ENCODE peak calls at places on chromosomes 6 and 20, in eight cellular contexts. One of them, this sample, is unnamed. For H3K36me3, the result is how much of the 10 kb centered on the place peaks cover.

GRCh38 chr20:19560876-19561480 is 197.1 kb upstream of the RIN2 start:
- DNase-seq in heart left ventricle: no peak
- DNase-seq in left lung: no peak
- DNase-seq in brain microvascular endothelial cell: no peak
- DNase-seq in bronchial epithelial cell: no peak
- DNase-seq in ascending aorta: no peak
- DNase-seq in A673: no peak
- DNase-seq in thoracic aorta: no peak
- DNase-seq in this sample: no peak

GRCh38 chr20:61514805-61515505 is 262.9 kb downstream of the CDH4 start:
- DNase-seq in ascending aorta: no peak
- DNase-seq in bronchial epithelial cell: no peak
- DNase-seq in brain microvascular endothelial cell: no peak
- DNase-seq in A673: no peak
- DNase-seq in thoracic aorta: no peak
- DNase-seq in left lung: no peak
- DNase-seq in heart left ventricle: no peak
- DNase-seq in this sample: no peak

GRCh38 chr6:64280569-64280968 is 645.0 kb downstream of the PHF3 start:
- DNase-seq in bronchial epithelial cell: peak
- DNase-seq in heart left ventricle: no peak
- DNase-seq in brain microvascular endothelial cell: no peak
- DNase-seq in left lung: no peak
- DNase-seq in ascending aorta: no peak
- DNase-seq in A673: peak
- DNase-seq in thoracic aorta: no peak
- DNase-seq in this sample: no peak

GRCh38 chr20:11542645-11543044 is 375.0 kb upstream of the BTBD3 start:
- DNase-seq in brain microvascular endothelial cell: no peak
- DNase-seq in heart left ventricle: no peak
- DNase-seq in left lung: no peak
- DNase-seq in thoracic aorta: no peak
- DNase-seq in A673: no peak
- DNase-seq in ascending aorta: no peak
- DNase-seq in bronchial epithelial cell: no peak
- DNase-seq in this sample: no peak

GRCh38 chr6:24431045-24431451 is 28.3 kb downstream of the MRS2 start:
- DNase-seq in bronchial epithelial cell: peak
- DNase-seq in heart left ventricle: no peak
- DNase-seq in ascending aorta: no peak
- DNase-seq in brain microvascular endothelial cell: peak
- DNase-seq in left lung: no peak
- DNase-seq in A673: peak
- DNase-seq in thoracic aorta: no peak
- DNase-seq in this sample: peak

GRCh38 chr6:144888621-144889020 is 603.5 kb downstream of the UTRN start:
- DNase-seq in heart left ventricle: no peak
- DNase-seq in A673: no peak
- DNase-seq in thoracic aorta: no peak
- DNase-seq in brain microvascular endothelial cell: no peak
- DNase-seq in bronchial epithelial cell: no peak
- DNase-seq in left lung: no peak
- DNase-seq in ascending aorta: no peak
- DNase-seq in this sample: no peak

GRCh38 chr6:46963626-46964025 is 41.9 kb upstream of the ADGRF5 start:
- DNase-seq in thoracic aorta: no peak
- DNase-seq in brain microvascular endothelial cell: peak
- DNase-seq in ascending aorta: no peak
- DNase-seq in bronchial epithelial cell: no peak
- DNase-seq in left lung: no peak
- DNase-seq in A673: no peak
- DNase-seq in heart left ventricle: peak
- DNase-seq in this sample: no peak

GRCh38 chr20:54267510-54268003 is 59.7 kb downstream of the PFDN4 start:
- DNase-seq in A673: no peak
- DNase-seq in bronchial epithelial cell: peak
- DNase-seq in ascending aorta: no peak
- DNase-seq in brain microvascular endothelial cell: no peak
- DNase-seq in thoracic aorta: no peak
- DNase-seq in left lung: peak
- DNase-seq in heart left ventricle: no peak
- DNase-seq in this sample: peak

GRCh38 chr20:49583669-49584417 is 15.9 kb upstream of the PTGIS start:
- DNase-seq in ascending aorta: peak
- DNase-seq in left lung: peak
- DNase-seq in bronchial epithelial cell: peak
- DNase-seq in brain microvascular endothelial cell: peak
- DNase-seq in thoracic aorta: no peak
- DNase-seq in heart left ventricle: peak
- DNase-seq in A673: no peak
- DNase-seq in this sample: no peak

GRCh38 chr6:17011985-17012384 is 89.9 kb upstream of the STMND1 start:
- DNase-seq in A673: no peak
- DNase-seq in ascending aorta: no peak
- DNase-seq in bronchial epithelial cell: no peak
- DNase-seq in heart left ventricle: no peak
- DNase-seq in left lung: no peak
- DNase-seq in thoracic aorta: no peak
- DNase-seq in brain microvascular endothelial cell: no peak
- DNase-seq in this sample: no peak

GRCh38 chr6:17013701-17014100 is 88.1 kb upstream of the STMND1 start:
- DNase-seq in brain microvascular endothelial cell: peak
- DNase-seq in heart left ventricle: no peak
- DNase-seq in left lung: no peak
- DNase-seq in bronchial epithelial cell: peak
- DNase-seq in thoracic aorta: no peak
- DNase-seq in A673: no peak
- DNase-seq in ascending aorta: no peak
- DNase-seq in this sample: no peak

GRCh38 chr6:17015551-17016381 is 86.1 kb upstream of the STMND1 start:
- DNase-seq in heart left ventricle: peak
- DNase-seq in brain microvascular endothelial cell: peak
- DNase-seq in A673: no peak
- DNase-seq in bronchial epithelial cell: no peak
- DNase-seq in ascending aorta: no peak
- DNase-seq in thoracic aorta: no peak
- DNase-seq in left lung: no peak
- DNase-seq in this sample: no peak

GRCh38 chr6:17015144-17015543 is 86.7 kb upstream of the STMND1 start:
- DNase-seq in thoracic aorta: no peak
- DNase-seq in bronchial epithelial cell: peak
- DNase-seq in heart left ventricle: no peak
- DNase-seq in brain microvascular endothelial cell: peak
- DNase-seq in A673: no peak
- DNase-seq in left lung: no peak
- DNase-seq in ascending aorta: no peak
- DNase-seq in this sample: peak

GRCh38 chr6:17012421-17013225 is 89.2 kb upstream of the STMND1 start:
- DNase-seq in brain microvascular endothelial cell: peak
- DNase-seq in left lung: no peak
- DNase-seq in A673: peak
- DNase-seq in bronchial epithelial cell: no peak
- DNase-seq in ascending aorta: no peak
- DNase-seq in thoracic aorta: no peak
- DNase-seq in heart left ventricle: no peak
- DNase-seq in this sample: peak
- TF ChIP-seq CTCF in brain microvascular endothelial cell: peak
- TF ChIP-seq CTCF in left lung: no peak
- TF ChIP-seq CTCF in A673: peak
- TF ChIP-seq CTCF in bronchial epithelial cell: no peak
- TF ChIP-seq CTCF in ascending aorta: peak
- TF ChIP-seq CTCF in thoracic aorta: no peak
- TF ChIP-seq CTCF in heart left ventricle: no peak
- TF ChIP-seq CTCF in this sample: peak

GRCh38 chr6:10396775-10397174 is 18.1 kb downstream of the TFAP2A start:
- DNase-seq in ascending aorta: no peak
- DNase-seq in bronchial epithelial cell: no peak
- DNase-seq in A673: no peak
- DNase-seq in left lung: no peak
- DNase-seq in brain microvascular endothelial cell: no peak
- DNase-seq in heart left ventricle: no peak
- DNase-seq in thoracic aorta: no peak
- DNase-seq in this sample: no peak

GRCh38 chr6:10397756-10398438 is 17.0 kb downstream of the TFAP2A start:
- DNase-seq in brain microvascular endothelial cell: no peak
- DNase-seq in left lung: no peak
- DNase-seq in heart left ventricle: no peak
- DNase-seq in bronchial epithelial cell: no peak
- DNase-seq in ascending aorta: no peak
- DNase-seq in thoracic aorta: no peak
- DNase-seq in A673: no peak
- DNase-seq in this sample: no peak

GRCh38 chr6:10395946-10396577 is 18.8 kb downstream of the TFAP2A start:
- DNase-seq in thoracic aorta: no peak
- DNase-seq in bronchial epithelial cell: peak
- DNase-seq in ascending aorta: no peak
- DNase-seq in A673: no peak
- DNase-seq in left lung: no peak
- DNase-seq in brain microvascular endothelial cell: no peak
- DNase-seq in heart left ventricle: no peak
- DNase-seq in this sample: no peak

GRCh38 chr6:10393544-10394225 is 21.2 kb downstream of the TFAP2A start:
- DNase-seq in A673: no peak
- DNase-seq in heart left ventricle: no peak
- DNase-seq in thoracic aorta: no peak
- DNase-seq in left lung: no peak
- DNase-seq in ascending aorta: no peak
- DNase-seq in brain microvascular endothelial cell: no peak
- DNase-seq in bronchial epithelial cell: no peak
- DNase-seq in this sample: no peak

GRCh38 chr6:10395171-10395945 is 19.5 kb downstream of the TFAP2A start:
- DNase-seq in brain microvascular endothelial cell: no peak
- DNase-seq in left lung: no peak
- DNase-seq in thoracic aorta: no peak
- DNase-seq in ascending aorta: no peak
- DNase-seq in heart left ventricle: no peak
- DNase-seq in A673: no peak
- DNase-seq in bronchial epithelial cell: peak
- DNase-seq in this sample: no peak
- H3K4me3 ChIP-seq in brain microvascular endothelial cell: peak
- H3K4me3 ChIP-seq in left lung: no peak
- H3K4me3 ChIP-seq in thoracic aorta: no peak
- H3K4me3 ChIP-seq in ascending aorta: no peak
- H3K4me3 ChIP-seq in heart left ventricle: no peak
- H3K4me3 ChIP-seq in A673: no peak
- H3K4me3 ChIP-seq in bronchial epithelial cell: no peak
- H3K4me3 ChIP-seq in this sample: no peak

DNA sequence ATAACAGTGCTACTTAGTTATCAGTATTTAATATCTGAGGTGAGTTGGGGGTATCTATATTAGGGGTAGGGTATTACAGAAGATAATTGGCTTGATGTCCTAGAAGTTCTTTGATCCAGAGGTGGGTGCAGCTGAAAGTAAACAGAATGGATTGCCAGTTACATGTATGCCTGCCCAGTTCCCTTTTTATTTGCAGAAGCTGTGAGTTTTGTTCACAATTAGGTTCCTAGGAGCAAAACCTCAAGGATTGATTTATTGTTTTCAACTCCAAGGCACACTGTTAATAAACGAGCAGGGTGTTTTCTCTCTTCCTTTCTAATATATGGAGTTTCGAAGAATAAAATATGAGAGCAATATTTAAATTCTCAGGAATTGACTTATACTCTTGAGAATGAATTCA is 129.0 kb downstream of the SULF2 start:
- DNase-seq in A673: no peak
- DNase-seq in ascending aorta: no peak
- DNase-seq in thoracic aorta: no peak
- DNase-seq in brain microvascular endothelial cell: no peak
- DNase-seq in heart left ventricle: no peak
- DNase-seq in left lung: no peak
- DNase-seq in bronchial epithelial cell: no peak
- DNase-seq in this sample: no peak
- H3K36me3 ChIP-seq in A673: under half
- H3K36me3 ChIP-seq in ascending aorta: half or more
- H3K36me3 ChIP-seq in thoracic aorta: under half
- H3K36me3 ChIP-seq in brain microvascular endothelial cell: under half
- H3K36me3 ChIP-seq in heart left ventricle: half or more
- H3K36me3 ChIP-seq in left lung: under half
- H3K36me3 ChIP-seq in bronchial epithelial cell: under half
- H3K36me3 ChIP-seq in this sample: under half

GRCh38 chr6:4371207-4371921 is 236.0 kb upstream of the ECI2 start:
- DNase-seq in ascending aorta: no peak
- DNase-seq in bronchial epithelial cell: no peak
- DNase-seq in brain microvascular endothelial cell: peak
- DNase-seq in left lung: no peak
- DNase-seq in thoracic aorta: peak
- DNase-seq in A673: no peak
- DNase-seq in heart left ventricle: peak
- DNase-seq in this sample: no peak

GRCh38 chr6:4367643-4368042 is 232.3 kb upstream of the ECI2 start:
- DNase-seq in ascending aorta: no peak
- DNase-seq in left lung: no peak
- DNase-seq in thoracic aorta: no peak
- DNase-seq in brain microvascular endothelial cell: no peak
- DNase-seq in A673: no peak
- DNase-seq in bronchial epithelial cell: no peak
- DNase-seq in heart left ventricle: peak
- DNase-seq in this sample: no peak

GRCh38 chr6:4368649-4369048 is 233.3 kb upstream of the ECI2 start:
- DNase-seq in ascending aorta: no peak
- DNase-seq in thoracic aorta: no peak
- DNase-seq in left lung: no peak
- DNase-seq in A673: no peak
- DNase-seq in heart left ventricle: no peak
- DNase-seq in bronchial epithelial cell: no peak
- DNase-seq in brain microvascular endothelial cell: no peak
- DNase-seq in this sample: no peak

GRCh38 chr6:4369616-4370015 is 234.2 kb upstream of the ECI2 start:
- DNase-seq in brain microvascular endothelial cell: no peak
- DNase-seq in bronchial epithelial cell: no peak
- DNase-seq in A673: no peak
- DNase-seq in heart left ventricle: peak
- DNase-seq in thoracic aorta: no peak
- DNase-seq in left lung: no peak
- DNase-seq in ascending aorta: no peak
- DNase-seq in this sample: no peak

GRCh38 chr6:4370066-4370465 is 234.7 kb upstream of the ECI2 start:
- DNase-seq in bronchial epithelial cell: peak
- DNase-seq in A673: no peak
- DNase-seq in left lung: no peak
- DNase-seq in thoracic aorta: no peak
- DNase-seq in ascending aorta: no peak
- DNase-seq in brain microvascular endothelial cell: peak
- DNase-seq in heart left ventricle: no peak
- DNase-seq in this sample: peak
- TF ChIP-seq CTCF in bronchial epithelial cell: no peak
- TF ChIP-seq CTCF in A673: no peak
- TF ChIP-seq CTCF in left lung: no peak
- TF ChIP-seq CTCF in thoracic aorta: no peak
- TF ChIP-seq CTCF in ascending aorta: no peak
- TF ChIP-seq CTCF in brain microvascular endothelial cell: peak
- TF ChIP-seq CTCF in heart left ventricle: no peak
- TF ChIP-seq CTCF in this sample: no peak

This sample was measured in kidney epithelial cell.